ENCODE peak calls at places on chromosome 18, in four cellular contexts. U is GM12891, I is H1, D is GM12878. Z is an unnamed sample.

GRCh38 chr18:63339920-63340484 is 20.4 kb upstream of the BCL2 start:
- DNase-seq in D (no peak), I (peak; percentile 62), U (no peak), Z (no peak)

GRCh38 chr18:73879328-73879727 is 268.3 kb downstream of the FBXO15 start:
- DNase-seq in U (no peak), I (no peak), D (no peak), Z (no peak)

GRCh38 chr18:600107-600506 is 3.3 kb downstream of the CLUL1 start:
- DNase-seq in D (no peak), U (no peak), I (no peak), Z (no peak)

GRCh38 chr18:7658701-7659100 is 91.6 kb downstream of the PTPRM start:
- DNase-seq in I (no peak), U (no peak), D (no peak), Z (no peak)

GRCh38 chr18:28657836-28658410 is 481.0 kb upstream of the CDH2 start:
- DNase-seq in U (no peak), I (no peak), D (no peak), Z (no peak)

GRCh38 chr18:58580623-58581022 is 48.3 kb downstream of the ALPK2 start:
- DNase-seq in U (no peak), D (no peak), I (no peak), Z (no peak)

GRCh38 chr18:39380823-39381222 is 1815.2 kb upstream of the CELF4 start:
- DNase-seq in U (no peak), I (no peak), D (no peak), Z (no peak)

GRCh38 chr18:28161608-28162599 is 15.0 kb downstream of the CDH2 start:
- DNase-seq in U (no peak), D (no peak), I (no peak), Z (no peak)

GRCh38 chr18:45590546-45590945 is 24.7 kb upstream of the SLC14A2 start:
- DNase-seq in I (no peak), D (no peak), U (no peak), Z (no peak)

GRCh38 chr18:54127759-54128378 is 96.6 kb downstream of the MBD2 start:
- DNase-seq in D (no peak), U (no peak), I (peak; percentile 53), Z (no peak)

GRCh38 chr18:70288171-70288850 is 534 bp upstream of the SOCS6 start:
- DNase-seq in D (no peak), U (peak; percentile 26), I (peak; percentile 68), Z (peak; percentile 42)
- TF ChIP-seq TAF1 in D (no peak), U (no peak), I (no peak), Z (no peak)

GRCh38 chr18:48541747-48542108 is 2.9 kb downstream of the CTIF start:
- DNase-seq in D (no peak), I (no peak), U (no peak), Z (no peak)

GRCh38 chr18:48538531-48539405 is at the start of gene CTIF:
- DNase-seq in U (peak; percentile 77), I (peak; percentile 95), D (peak; percentile 12), Z (peak; percentile 82)

GRCh38 chr18:48541026-48541746 is 2.4 kb downstream of the CTIF start:
- DNase-seq in U (peak; percentile 46), I (peak; percentile 73), D (no peak), Z (peak; percentile 52)

GRCh38 chr18:48539406-48540328 is 836 bp downstream of the CTIF start:
- DNase-seq in U (peak; percentile 33), D (no peak), I (peak; percentile 79), Z (peak; percentile 31)

DNA sequence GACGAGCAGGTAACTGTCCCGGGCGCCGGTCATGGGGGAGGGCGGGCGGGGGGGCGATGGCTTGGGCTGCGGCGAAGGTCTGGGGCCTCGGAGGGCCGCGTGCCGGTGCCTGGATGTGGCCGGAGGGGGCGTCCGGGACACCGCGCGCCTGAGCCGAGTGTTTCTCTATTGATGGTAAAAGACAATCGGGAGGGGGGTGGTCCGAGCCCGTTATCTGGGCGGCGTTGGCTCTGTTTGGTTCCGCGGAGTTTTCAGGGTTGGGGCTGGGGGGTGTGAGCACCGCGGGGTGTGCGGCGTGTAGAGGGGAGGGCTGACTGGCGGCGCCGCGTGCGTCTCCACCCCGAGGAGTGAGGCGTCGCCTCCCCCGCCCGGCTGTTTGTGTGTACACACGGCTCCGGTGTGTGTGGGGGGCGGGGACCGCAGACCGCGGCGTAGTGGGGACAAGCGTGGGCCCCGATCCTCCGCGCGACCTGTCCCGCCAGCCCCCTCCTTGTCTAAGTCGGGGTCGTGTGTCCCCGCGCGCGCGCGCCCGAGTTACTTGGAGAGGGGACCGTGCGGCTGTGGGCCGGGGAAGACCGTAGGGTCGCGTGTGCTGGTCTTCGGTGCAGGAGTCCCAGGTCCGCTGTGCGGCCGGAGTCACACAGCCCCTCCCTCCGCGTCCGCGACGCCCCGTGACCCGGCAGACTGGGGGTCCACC is 1.6 kb downstream of the CTIF start:
- DNase-seq in D (no peak), U (peak; percentile 46), I (peak; percentile 71), Z (peak; percentile 51)
- TF ChIP-seq POLR2A in D (no peak), U (no peak), I (no peak), Z (no peak)

GRCh38 chr18:77025123-77025522 is 107.5 kb downstream of the MBP start:
- DNase-seq in I (no peak), U (no peak), D (no peak), Z (no peak)

GRCh38 chr18:77022556-77022955 is 110.0 kb downstream of the MBP start:
- DNase-seq in D (no peak), U (no peak), I (no peak), Z (no peak)

GRCh38 chr18:77022116-77022515 is 110.5 kb downstream of the MBP start:
- DNase-seq in I (no peak), U (no peak), D (no peak), Z (no peak)

GRCh38 chr18:77024476-77024875 is 108.1 kb downstream of the MBP start:
- DNase-seq in U (no peak), D (no peak), I (no peak), Z (no peak)

DNA sequence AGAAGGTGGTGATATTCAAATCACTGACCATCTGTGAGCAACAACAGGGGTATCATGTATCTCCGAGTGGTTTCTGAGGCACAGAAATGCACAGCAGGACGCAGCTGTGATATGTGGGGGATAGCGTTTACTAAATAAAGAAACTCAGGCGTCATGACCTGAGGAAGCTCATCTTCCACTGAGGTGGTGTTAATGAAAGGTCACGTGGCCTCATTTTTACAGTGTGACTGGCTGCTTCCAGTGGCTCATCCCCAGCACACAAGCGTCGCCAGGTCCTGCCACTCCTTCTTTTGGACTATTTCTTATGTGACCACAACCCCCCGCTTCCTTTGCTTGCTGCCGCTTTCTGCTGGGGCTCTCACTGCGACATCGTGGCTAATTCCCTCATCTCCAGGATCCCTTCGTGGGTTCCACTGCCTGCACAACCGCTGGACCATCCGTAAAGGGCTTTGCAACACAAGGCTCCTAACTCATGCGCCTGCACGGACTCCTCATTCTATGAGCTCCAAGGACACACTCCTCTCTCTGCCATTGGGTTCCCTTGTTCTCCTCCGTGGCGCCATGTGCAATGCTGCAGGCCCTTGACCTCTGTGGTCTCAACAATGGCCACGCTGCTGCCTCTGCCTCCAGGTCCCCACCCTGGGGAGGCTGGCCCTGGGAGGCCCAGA is 109.3 kb downstream of the MBP start:
- DNase-seq in U (no peak), D (no peak), I (no peak), Z (no peak)
- TF ChIP-seq TAF1 in U (no peak), D (no peak), I (no peak), Z (no peak)

GRCh38 chr18:61896118-61896517 is 3.3 kb upstream of the RNF152 start:
- DNase-seq in U (no peak), D (no peak), I (no peak), Z (no peak)

GRCh38 chr18:61893304-61893970 is 630 bp upstream of the RNF152 start:
- DNase-seq in U (peak; percentile 37), I (peak; percentile 77), D (no peak), Z (peak; percentile 42)

GRCh38 chr18:61892683-61893303 is at the start of gene RNF152:
- DNase-seq in U (no peak), D (no peak), I (peak; percentile 64), Z (no peak)

GRCh38 chr18:61894751-61895524 is 2.1 kb upstream of the RNF152 start:
- DNase-seq in D (no peak), I (no peak), U (peak; percentile 10), Z (no peak)

GRCh38 chr18:61893971-61894750 is 1.4 kb upstream of the RNF152 start:
- DNase-seq in U (peak; percentile 77), D (no peak), I (peak; percentile 86), Z (peak; percentile 76)
- TF ChIP-seq POLR2A in U (no peak), D (no peak), I (no peak), Z (no peak)

Z was measured in GM12892.